ENCODE peak calls at places on chromosome 1, in six cellular contexts. U is dermis blood vessel endothelial cell; W is hypothalamus; I is activated naive CD4-positive, alpha-beta T cell treated with anti-CD3 and anti-CD28 coated beads, Interleukin-2, amount 50 U/mL, for 72 hours; J is posterior cingulate gyrus; Q is iris pigment epithelial cell. C is an unnamed sample.

GRCh38 chr1:234765181-234765580 is 155.2 kb upstream of the IRF2BP2 start:
- DNase-seq in U (no peak), I (no peak), Q (no peak), W (no peak), J (no peak), C (no peak)

GRCh38 chr1:61641578-61642336 is 83.2 kb downstream of the TM2D1 start:
- DNase-seq in Q (peak), U (peak), W (peak), I (peak), J (peak), C (peak)

GRCh38 chr1:86502721-86503430 is 34.1 kb downstream of the CLCA1 start:
- DNase-seq in Q (no peak), U (peak), W (no peak), J (no peak), I (no peak), C (no peak)

GRCh38 chr1:115807723-115808122 is 33.2 kb downstream of the NHLH2 start:
- DNase-seq in Q (peak), J (no peak), U (peak), I (peak), W (peak), C (peak)

GRCh38 chr1:86380257-86380861 is 15.8 kb downstream of the ODF2L start:
- DNase-seq in Q (peak), J (no peak), U (peak), W (no peak), I (no peak), C (no peak)

GRCh38 chr1:7375329-7375728 is 395.8 kb upstream of the VAMP3 start:
- DNase-seq in J (no peak), U (no peak), I (no peak), Q (no peak), W (no peak), C (no peak)

GRCh38 chr1:43866201-43866600 is 67.4 kb upstream of the ARTN start:
- DNase-seq in W (no peak), I (no peak), U (no peak), J (no peak), Q (no peak), C (no peak)

GRCh38 chr1:56676571-56677035 is 31.5 kb downstream of the PRKAA2 start:
- DNase-seq in Q (peak), U (peak), W (no peak), I (no peak), J (no peak), C (no peak)

GRCh38 chr1:84619383-84620093 is 45.3 kb upstream of the CTBS start:
- DNase-seq in J (no peak), Q (peak), W (peak), I (peak), U (peak), C (no peak)

GRCh38 chr1:183194527-183195145 is 8.6 kb downstream of the LAMC2 start:
- DNase-seq in J (no peak), U (no peak), I (peak), W (no peak), Q (no peak), C (no peak)

GRCh38 chr1:110338200-110339039 is 757 bp upstream of the RBM15 start:
- DNase-seq in I (peak), J (peak), Q (no peak), W (peak), U (peak), C (peak)

GRCh38 chr1:172748201-172748600 is 89.3 kb downstream of the FASLG start:
- DNase-seq in I (no peak), Q (no peak), U (no peak), J (no peak), W (no peak), C (no peak)

GRCh38 chr1:207619833-207620572 is 24.9 kb upstream of the CR1L start:
- DNase-seq in I (peak), U (peak), Q (peak), W (no peak), J (no peak), C (no peak)

GRCh38 chr1:81254560-81254959 is 546.2 kb upstream of the ADGRL2 start:
- DNase-seq in W (no peak), Q (peak), U (no peak), I (no peak), J (no peak), C (no peak)

GRCh38 chr1:97365026-97365425 is 555.8 kb downstream of the DPYD start:
- DNase-seq in U (no peak), J (no peak), I (no peak), W (no peak), Q (peak), C (no peak)

GRCh38 chr1:111517464-111518225 is 14.2 kb upstream of the ADORA3 start:
- DNase-seq in Q (no peak), I (peak), U (no peak), J (no peak), W (no peak), C (no peak)

GRCh38 chr1:37722181-37723071 is 30.1 kb downstream of the CDCA8 start:
- DNase-seq in J (peak), Q (no peak), W (peak), U (no peak), I (no peak), C (peak)

GRCh38 chr1:221715321-221716169 is 26.3 kb downstream of the DUSP10 start:
- DNase-seq in J (no peak), W (no peak), Q (peak), U (peak), I (no peak), C (no peak)

GRCh38 chr1:23126801-23127200 is 41.9 kb downstream of the LUZP1 start:
- DNase-seq in J (no peak), I (no peak), U (peak), Q (peak), W (no peak), C (no peak)

GRCh38 chr1:205698921-205699320 is 18.6 kb upstream of the SLC45A3 start:
- DNase-seq in W (no peak), I (no peak), U (no peak), J (no peak), Q (no peak), C (no peak)

GRCh38 chr1:59903136-59903754 is 23.3 kb downstream of the CYP2J2 start:
- DNase-seq in U (peak), I (peak), J (no peak), Q (no peak), W (peak), C (peak)

GRCh38 chr1:48061162-48062136 is 64.3 kb upstream of the TRABD2B start:
- DNase-seq in Q (peak), U (peak), I (peak), W (peak), J (peak), C (peak)

GRCh38 chr1:53449693-53450092 is 9.5 kb upstream of the DMRTB1 start:
- DNase-seq in J (no peak), I (no peak), Q (no peak), W (no peak), U (no peak), C (no peak)

GRCh38 chr1:61120998-61121397 is 38.6 kb downstream of the NFIA start:
- DNase-seq in W (no peak), J (no peak), I (no peak), U (no peak), Q (peak), C (peak)

GRCh38 chr1:5410652-5411051 is 581.6 kb downstream of the NPHP4 start:
- DNase-seq in U (no peak), I (no peak), Q (no peak), J (no peak), W (no peak), C (no peak)

GRCh38 chr1:41918450-41919043 is at the start of gene HIVEP3:
- DNase-seq in J (peak), I (no peak), W (no peak), Q (peak), U (peak), C (peak)

GRCh38 chr1:148354284-148354869 is 128.7 kb downstream of the PPIAL4G start:
- DNase-seq in I (no peak), W (no peak), Q (no peak), U (no peak), J (no peak), C (no peak)

GRCh38 chr1:30719406-30720270 is 3.7 kb downstream of the MATN1 start:
- DNase-seq in Q (peak), U (peak), J (no peak), I (peak), W (peak), C (peak)

GRCh38 chr1:51345300-51345687 is 14.9 kb upstream of the TTC39A start:
- DNase-seq in Q (no peak), W (no peak), J (no peak), U (no peak), I (no peak), C (no peak)

GRCh38 chr1:52550447-52550846 is 2.4 kb downstream of the TUT4 start:
- DNase-seq in J (no peak), I (no peak), Q (no peak), U (no peak), W (no peak), C (no peak)

GRCh38 chr1:97934491-97934890 is 13.7 kb upstream of the DPYD start:
- DNase-seq in J (no peak), U (no peak), W (no peak), I (no peak), Q (no peak), C (no peak)

C was measured in head of caudate nucleus.